ENCODE peak calls at places on chromosomes 5 and 9, in ten cellular contexts. H, O, C, A, D, Q, U, P, M and B are unnamed samples. For H3K27me3, the result is how much of the 10 kb centered on the place peaks cover.

GRCh38 chr5:386432-387341 is 56.3 kb upstream of the EXOC3 start:
- DNase-seq in U (no peak), P (no peak), H (peak), O (peak), A (no peak), C (no peak), Q (no peak), M (peak), D (peak), B (no peak)

GRCh38 chr5:160197341-160198147 is 31.8 kb upstream of the FABP6 start:
- DNase-seq in D (no peak), A (peak), M (peak), H (no peak), U (no peak), Q (peak), P (no peak), C (no peak), O (no peak), B (no peak)

GRCh38 chr9:128575469-128575868 is 23.1 kb downstream of the SPTAN1 start:
- DNase-seq in O (no peak), U (no peak), Q (no peak), P (no peak), D (no peak), A (no peak), H (no peak), C (no peak), M (no peak), B (no peak)

GRCh38 chr5:177327539-177328522 is 16.1 kb upstream of the MXD3 start:
- DNase-seq in H (peak), U (no peak), Q (no peak), M (peak), P (no peak), A (no peak), O (no peak), D (no peak), C (no peak), B (peak)

GRCh38 chr9:137679695-137680305 is 61.0 kb downstream of the EHMT1 start:
- DNase-seq in P (no peak), H (no peak), A (no peak), O (no peak), M (no peak), Q (no peak), D (no peak), U (no peak), C (no peak), B (no peak)

GRCh38 chr5:156971415-156971814 is 8.4 kb upstream of the TIMD4 start:
- DNase-seq in H (no peak), A (no peak), Q (no peak), P (no peak), M (no peak), O (no peak), D (no peak), C (no peak), U (no peak), B (no peak)

GRCh38 chr9:110125207-110125751 is 82.7 kb downstream of the C9orf152 start:
- DNase-seq in P (no peak), A (peak), O (peak), U (no peak), M (peak), Q (peak), H (no peak), D (peak), C (peak), B (peak)

GRCh38 chr5:176400382-176401156 is 12.0 kb downstream of the HIGD2A start:
- DNase-seq in O (no peak), Q (no peak), D (no peak), U (no peak), M (no peak), H (peak), P (no peak), C (peak), A (no peak), B (no peak)

GRCh38 chr9:93260290-93261066 is 76.5 kb downstream of the WNK2 start:
- DNase-seq in P (no peak), O (no peak), C (peak), H (no peak), D (no peak), U (no peak), M (no peak), Q (no peak), A (no peak), B (no peak)

GRCh38 chr9:70060883-70061507 is 17.3 kb downstream of the MAMDC2 start:
- DNase-seq in M (no peak), H (no peak), Q (no peak), D (no peak), A (no peak), P (no peak), U (no peak), C (no peak), O (no peak), B (no peak)

GRCh38 chr9:130940693-130941576 is 1.9 kb upstream of the FIBCD1 start:
- DNase-seq in D (peak), U (peak), A (peak), Q (peak), M (peak), P (peak), O (no peak), C (peak), H (peak), B (no peak)

GRCh38 chr9:123058834-123059233 is 25.4 kb downstream of the GPR21 start:
- DNase-seq in O (no peak), P (no peak), H (peak), U (no peak), C (no peak), M (peak), A (no peak), D (no peak), Q (no peak), B (no peak)

GRCh38 chr9:95772320-95773060 is 103.0 kb upstream of the ERCC6L2 start:
- DNase-seq in M (peak), Q (peak), D (no peak), U (no peak), C (peak), A (peak), H (peak), P (no peak), O (peak), B (no peak)

GRCh38 chr5:113232667-113233066 is 202.1 kb downstream of the TSSK1B start:
- DNase-seq in A (no peak), D (no peak), C (no peak), H (peak), U (no peak), P (no peak), O (no peak), Q (no peak), M (no peak), B (no peak)

GRCh38 chr9:113712053-113712452 is 164.1 kb upstream of the ZNF618 start:
- DNase-seq in H (peak), A (peak), C (no peak), D (no peak), P (no peak), Q (no peak), M (peak), U (no peak), O (peak), B (no peak)

GRCh38 chr5:16886366-16886736 is 49.7 kb downstream of the MYO10 start:
- DNase-seq in Q (no peak), U (no peak), O (no peak), A (no peak), P (no peak), D (no peak), H (no peak), C (no peak), M (peak), B (no peak)

GRCh38 chr5:15579193-15579990 is 79.4 kb downstream of the FBXL7 start:
- DNase-seq in U (no peak), O (peak), C (no peak), P (no peak), H (no peak), M (no peak), D (no peak), A (no peak), Q (peak), B (no peak)

GRCh38 chr5:75055727-75056144 is 3.4 kb upstream of the GCNT4 start:
- DNase-seq in D (no peak), P (no peak), M (peak), Q (peak), O (peak), H (no peak), C (no peak), A (no peak), U (no peak), B (no peak)

GRCh38 chr5:176545737-176546509 is 3.2 kb upstream of the CDHR2 start:
- DNase-seq in D (no peak), A (no peak), M (no peak), P (no peak), C (no peak), O (no peak), Q (no peak), U (no peak), H (peak), B (no peak)

GRCh38 chr5:124395287-124395686 is 351.2 kb downstream of the ZNF608 start:
- DNase-seq in H (no peak), A (peak), M (no peak), D (no peak), O (no peak), P (no peak), Q (peak), U (no peak), C (peak), B (no peak)

GRCh38 chr5:141475625-141476131 is at the start of gene PCDHGC3:
- DNase-seq in A (peak), C (peak), D (peak), P (peak), U (no peak), H (no peak), Q (peak), O (peak), M (peak), B (peak)

GRCh38 chr5:78566747-78567449 is 81.7 kb downstream of the LHFPL2 start:
- DNase-seq in U (no peak), Q (no peak), A (no peak), C (no peak), D (no peak), H (peak), M (peak), O (no peak), P (no peak), B (no peak)

GRCh38 chr9:136157477-136158265 is 39.0 kb upstream of the TMEM250 start:
- DNase-seq in Q (no peak), C (no peak), H (no peak), M (no peak), A (no peak), O (no peak), D (no peak), P (no peak), U (no peak), B (no peak)

GRCh38 chr5:115946655-115947054 is 15.6 kb upstream of the LVRN start:
- DNase-seq in M (peak), U (no peak), C (no peak), P (no peak), Q (no peak), O (no peak), H (no peak), D (no peak), A (no peak), B (no peak)

GRCh38 chr9:127751269-127752054 is 16.4 kb upstream of the TOR2A start:
- DNase-seq in O (no peak), H (peak), A (peak), C (peak), Q (peak), M (no peak), D (no peak), U (no peak), P (no peak), B (no peak)

GRCh38 chr5:132257131-132258101 is at the start of gene PDLIM4:
- DNase-seq in O (peak), D (peak), M (no peak), Q (peak), P (no peak), A (peak), C (peak), U (no peak), H (no peak), B (no peak)

GRCh38 chr9:123611228-123611627 is 255.2 kb downstream of the CRB2 start:
- DNase-seq in D (no peak), A (no peak), Q (no peak), C (no peak), P (no peak), U (no peak), H (no peak), M (peak), O (no peak), B (no peak)

GRCh38 chr9:109699019-109699418 is 81.0 kb upstream of the PALM2AKAP2 start:
- DNase-seq in H (peak), Q (no peak), A (no peak), U (no peak), M (no peak), O (no peak), C (no peak), D (no peak), P (no peak), B (no peak)

GRCh38 chr5:88660947-88661869 is 221.8 kb downstream of the MEF2C start:
- DNase-seq in H (peak), O (peak), D (no peak), Q (peak), P (no peak), C (peak), M (peak), A (peak), U (no peak), B (peak)
- H3K27me3 ChIP-seq in H (under half), O (under half), D (half or more), Q (half or more), P (half or more), C (under half), M (under half), A (half or more), U (under half), B (under half)

GRCh38 chr5:179204572-179204971 is 140.7 kb downstream of the ADAMTS2 start:
- DNase-seq in P (no peak), C (no peak), M (no peak), A (no peak), D (no peak), U (no peak), O (no peak), Q (no peak), H (no peak), B (no peak)
- H3K27me3 ChIP-seq in P (under half), C (under half), M (under half), A (under half), D (under half), U (under half), O (under half), Q (under half), H (under half), B (under half)

GRCh38 chr9:108582716-108583115 is 273.1 kb downstream of the ACTL7B start:
- DNase-seq in A (no peak), P (no peak), M (no peak), O (no peak), Q (no peak), U (no peak), C (no peak), H (no peak), D (no peak), B (no peak)

GRCh38 chr9:108588246-108588645 is 267.5 kb downstream of the ACTL7B start:
- DNase-seq in U (no peak), P (no peak), Q (no peak), D (no peak), C (no peak), M (no peak), O (no peak), A (no peak), H (no peak), B (no peak)

GRCh38 chr9:108584860-108585259 is 270.9 kb downstream of the ACTL7B start:
- DNase-seq in H (no peak), M (no peak), Q (no peak), C (no peak), O (no peak), A (no peak), P (no peak), U (no peak), D (no peak), B (no peak)

DNA sequence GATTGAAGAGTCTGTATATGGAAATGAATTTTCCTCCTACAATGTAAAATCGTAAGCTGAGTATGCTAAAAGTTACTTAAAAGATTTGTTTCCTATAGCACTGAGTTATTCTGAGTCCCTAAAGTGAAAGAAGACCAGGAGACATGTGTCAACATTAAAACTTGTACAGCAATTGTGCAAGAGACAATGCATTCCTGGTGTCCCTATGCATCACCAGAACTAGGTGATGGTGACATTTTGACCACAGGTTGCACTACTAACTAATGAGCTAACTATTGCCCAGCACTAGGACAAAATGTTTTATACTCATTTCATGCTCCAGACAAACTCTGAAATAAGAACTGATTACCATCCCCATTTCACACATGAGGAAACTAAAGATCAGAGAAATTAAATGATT is 269.3 kb downstream of the ACTL7B start:
- DNase-seq in P (no peak), M (no peak), C (no peak), U (no peak), D (no peak), H (no peak), Q (no peak), O (no peak), A (no peak), B (no peak)
- H3K27me3 ChIP-seq in P (under half), M (under half), C (under half), U (under half), D (under half), H (under half), Q (under half), O (under half), A (under half), B (under half)

GRCh38 chr5:73442960-73443627 is 5.5 kb downstream of the FOXD1 start:
- DNase-seq in D (no peak), Q (peak), C (no peak), O (no peak), U (no peak), M (peak), P (no peak), H (no peak), A (no peak), B (no peak)
- H3K27me3 ChIP-seq in D (half or more), Q (half or more), C (under half), O (under half), U (half or more), M (under half), P (half or more), H (under half), A (half or more), B (under half)

DNA sequence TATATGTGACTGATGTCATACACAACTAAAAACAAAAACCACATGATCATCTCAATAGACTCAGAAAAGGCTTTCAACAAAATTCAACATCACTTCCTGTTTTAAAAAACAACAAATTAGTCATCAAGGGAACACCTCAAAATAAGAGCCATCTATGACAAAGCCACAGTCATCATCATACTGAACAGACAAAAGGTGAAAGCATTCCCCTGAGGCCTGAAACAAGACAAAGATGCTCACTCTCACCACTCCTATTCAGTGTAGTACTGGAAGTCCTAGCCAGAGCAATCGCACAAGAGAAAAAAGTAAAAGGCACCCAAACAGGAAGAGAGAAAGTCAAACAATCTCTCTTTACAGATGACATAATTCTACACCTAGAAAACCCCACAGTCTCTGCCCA is 893.5 kb upstream of the EDIL3 start:
- DNase-seq in U (no peak), C (no peak), A (no peak), M (no peak), O (no peak), D (no peak), P (no peak), Q (no peak), H (peak), B (no peak)
- H3K27me3 ChIP-seq in U (under half), C (under half), A (under half), M (under half), O (under half), D (under half), P (under half), Q (under half), H (under half), B (under half)

DNA sequence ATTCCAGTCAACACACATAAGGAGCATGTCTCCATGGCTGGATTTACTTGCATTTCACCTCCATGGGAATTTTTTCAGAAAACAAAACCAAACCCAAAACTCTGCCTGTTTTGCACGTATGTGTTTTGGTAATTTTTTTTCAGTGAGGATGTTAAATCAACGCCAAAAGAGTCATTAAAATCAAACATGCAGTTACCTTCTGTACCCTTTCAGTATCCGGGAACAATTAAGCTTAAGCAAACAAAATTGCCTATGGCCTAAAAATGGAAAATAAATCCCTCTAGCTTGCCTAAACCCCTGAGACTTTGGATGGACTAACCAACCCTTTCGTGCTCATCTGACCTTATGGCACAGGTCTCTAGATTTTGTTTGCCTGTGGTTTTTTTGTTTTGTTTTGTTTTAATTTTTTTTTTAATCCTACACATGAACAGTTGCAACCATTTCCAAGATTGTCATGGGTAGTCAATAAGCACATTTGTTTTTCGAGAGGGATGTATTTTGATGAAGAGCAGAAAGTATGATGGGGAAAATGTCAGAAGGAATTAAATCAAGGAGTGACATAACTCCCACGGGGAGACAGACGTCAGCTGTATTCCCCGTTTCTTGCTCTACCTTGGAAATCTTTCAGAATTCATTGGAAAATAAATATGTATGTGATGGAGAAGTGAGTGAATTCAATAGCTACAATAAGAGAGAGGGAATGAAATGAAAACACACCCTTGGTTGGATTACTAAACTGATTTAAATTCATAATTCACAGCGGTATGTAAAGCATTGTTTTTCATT is 209.4 kb upstream of the KLF4 start:
- DNase-seq in U (no peak), A (no peak), D (no peak), H (no peak), Q (no peak), M (no peak), O (no peak), C (no peak), P (no peak), B (no peak)
- H3K27me3 ChIP-seq in U (under half), A (under half), D (under half), H (under half), Q (under half), M (under half), O (under half), C (under half), P (under half), B (under half)